ENCODE peak calls at places on chromosomes 6 and 20, in nine cellular contexts. Q is hepatocyte; W is mucosa of descending colon; O is NCI-H1930; F is stimulated activated CD4-positive, alpha-beta T cell treated with anti-CD3 and anti-CD28 coated beads, TNF-alpha, amount 100 ng/mL, for 4 hours; N is GDM1; E is NCI-H1417 treated with DMSO at 0.1 percent for 48 hours; R is NCI-H1092; P is WTC11. J is an unnamed sample.

GRCh38 chr20:60410865-60411264 is 452.6 kb downstream of the CDH26 start:
- DNase-seq in Q (no peak), W (no peak), O (no peak), F (no peak), N (no peak), E (no peak), R (no peak), P (no peak), J (no peak)

GRCh38 chr20:46215913-46216707 is 92.2 kb downstream of the CDH22 start:
- DNase-seq in Q (peak), W (no peak), O (no peak), F (no peak), N (peak), E (no peak), R (no peak), P (peak), J (no peak)

GRCh38 chr20:18223399-18223798 is 64.9 kb upstream of the ZNF133 start:
- DNase-seq in Q (peak), W (no peak), O (no peak), F (no peak), N (no peak), E (no peak), R (no peak), P (no peak), J (peak)

GRCh38 chr6:4153514-4153985 is 18.2 kb upstream of the ECI2 start:
- DNase-seq in Q (no peak), W (no peak), O (no peak), F (no peak), N (no peak), E (no peak), R (no peak), P (no peak), J (no peak)

GRCh38 chr6:170205126-170205525 is 85.8 kb downstream of the DLL1 start:
- DNase-seq in Q (no peak), W (no peak), O (no peak), F (no peak), N (no peak), E (no peak), R (no peak), P (no peak), J (no peak)

GRCh38 chr6:101582786-101583185 is 189.3 kb downstream of the GRIK2 start:
- DNase-seq in Q (no peak), W (no peak), O (no peak), F (no peak), N (no peak), E (no peak), R (no peak), P (no peak), J (no peak)

GRCh38 chr6:17291778-17292177 is 10.6 kb downstream of the RBM24 start:
- DNase-seq in Q (no peak), W (no peak), O (no peak), F (no peak), N (no peak), E (no peak), R (no peak), P (no peak), J (peak)

GRCh38 chr6:154921482-154921881 is 73.6 kb upstream of the TIAM2 start:
- DNase-seq in Q (no peak), W (no peak), O (no peak), F (no peak), N (peak), E (no peak), R (no peak), P (no peak), J (no peak)

GRCh38 chr6:11804706-11805105 is 26.1 kb upstream of the ADTRP start:
- DNase-seq in Q (no peak), W (no peak), O (no peak), F (no peak), N (no peak), E (no peak), R (no peak), P (no peak), J (no peak)

GRCh38 chr6:170056329-170056728 is 234.5 kb downstream of the DLL1 start:
- DNase-seq in Q (no peak), W (no peak), O (no peak), F (no peak), N (no peak), E (no peak), R (no peak), P (no peak), J (no peak)

GRCh38 chr6:30686908-30687658 is 638 bp upstream of the PPP1R18 start:
- DNase-seq in Q (peak), W (peak), O (peak), F (peak), N (peak), E (peak), R (peak), P (peak), J (peak)

GRCh38 chr6:135088818-135089809 is 34.5 kb upstream of the HBS1L start:
- DNase-seq in Q (no peak), W (no peak), O (no peak), F (no peak), N (no peak), E (no peak), R (no peak), P (no peak), J (no peak)

GRCh38 chr20:41507851-41508250 is 110.3 kb downstream of the CHD6 start:
- DNase-seq in Q (no peak), W (no peak), O (no peak), F (no peak), N (no peak), E (no peak), R (no peak), P (no peak), J (no peak)

GRCh38 chr6:13725570-13725969 is 13.9 kb upstream of the RANBP9 start:
- DNase-seq in Q (no peak), W (no peak), O (no peak), F (peak), N (no peak), E (no peak), R (no peak), P (no peak), J (no peak)

GRCh38 chr6:167396659-167397490 is 72.0 kb downstream of the TTLL2 start:
- DNase-seq in Q (no peak), W (no peak), O (no peak), F (no peak), N (no peak), E (no peak), R (no peak), P (no peak), J (no peak)

GRCh38 chr20:51966296-51966971 is 164.1 kb upstream of the SALL4 start:
- DNase-seq in Q (peak), W (no peak), O (no peak), F (no peak), N (no peak), E (no peak), R (no peak), P (peak), J (peak)

GRCh38 chr6:25056130-25056529 is 120.4 kb upstream of the RIPOR2 start:
- DNase-seq in Q (no peak), W (no peak), O (no peak), F (no peak), N (peak), E (no peak), R (no peak), P (no peak), J (no peak)

J was measured in NCI-H146.